ENCODE peak calls at places on chromosomes 13 and 19, in four cellular contexts. One of them, this sample, is unnamed.

GRCh38 chr13:42532561-42533335 is 41.2 kb upstream of the TNFSF11 start:
- DNase-seq in mesothelial cell of epicardium: no peak
- DNase-seq in HFF-Myc: no peak
- DNase-seq in omental fat pad: no peak
- DNase-seq in this sample: no peak

GRCh38 chr19:55196803-55197202 is 12.5 kb downstream of the PTPRH start:
- DNase-seq in omental fat pad: no peak
- DNase-seq in HFF-Myc: no peak
- DNase-seq in mesothelial cell of epicardium: no peak
- DNase-seq in this sample: no peak

GRCh38 chr13:109874921-109875454 is 88.6 kb upstream of the IRS2 start:
- DNase-seq in omental fat pad: no peak
- DNase-seq in HFF-Myc: no peak
- DNase-seq in mesothelial cell of epicardium: no peak
- DNase-seq in this sample: no peak

GRCh38 chr13:51957377-51958216 is 53.7 kb downstream of the ATP7B start:
- DNase-seq in omental fat pad: no peak
- DNase-seq in HFF-Myc: no peak
- DNase-seq in mesothelial cell of epicardium: no peak
- DNase-seq in this sample: no peak

GRCh38 chr19:28023064-28023463 is 1189.9 kb downstream of the UQCRFS1 start:
- DNase-seq in mesothelial cell of epicardium: no peak
- DNase-seq in HFF-Myc: no peak
- DNase-seq in omental fat pad: no peak
- DNase-seq in this sample: no peak

GRCh38 chr19:35885225-35885624 is 15.1 kb downstream of the NFKBID start:
- DNase-seq in mesothelial cell of epicardium: no peak
- DNase-seq in omental fat pad: no peak
- DNase-seq in HFF-Myc: no peak
- DNase-seq in this sample: no peak

GRCh38 chr19:31338069-31338767 is 11.0 kb downstream of the TSHZ3 start:
- DNase-seq in HFF-Myc: no peak
- DNase-seq in omental fat pad: no peak
- DNase-seq in mesothelial cell of epicardium: no peak
- DNase-seq in this sample: peak

GRCh38 chr19:4343845-4344713 is 717 bp downstream of the MPND start:
- DNase-seq in omental fat pad: no peak
- DNase-seq in HFF-Myc: no peak
- DNase-seq in mesothelial cell of epicardium: no peak
- DNase-seq in this sample: no peak

GRCh38 chr13:30792257-30793000 is 57.1 kb downstream of the ALOX5AP start:
- DNase-seq in omental fat pad: no peak
- DNase-seq in HFF-Myc: peak
- DNase-seq in mesothelial cell of epicardium: no peak
- DNase-seq in this sample: no peak

GRCh38 chr19:14677464-14677863 is 2.8 kb upstream of the ADGRE3 start:
- DNase-seq in mesothelial cell of epicardium: no peak
- DNase-seq in omental fat pad: no peak
- DNase-seq in HFF-Myc: no peak
- DNase-seq in this sample: no peak

GRCh38 chr13:28574617-28575142 is 79.8 kb upstream of the FLT1 start:
- DNase-seq in omental fat pad: no peak
- DNase-seq in HFF-Myc: peak
- DNase-seq in mesothelial cell of epicardium: no peak
- DNase-seq in this sample: no peak

GRCh38 chr19:4229179-4229931 is at the start of gene EBI3:
- DNase-seq in HFF-Myc: no peak
- DNase-seq in mesothelial cell of epicardium: no peak
- DNase-seq in omental fat pad: no peak
- DNase-seq in this sample: peak

GRCh38 chr19:18948075-18948975 is 7.3 kb upstream of the HOMER3 start:
- DNase-seq in mesothelial cell of epicardium: no peak
- DNase-seq in HFF-Myc: no peak
- DNase-seq in omental fat pad: no peak
- DNase-seq in this sample: no peak

GRCh38 chr19:32041681-32042292 is 303.6 kb upstream of the ZNF507 start:
- DNase-seq in mesothelial cell of epicardium: peak
- DNase-seq in HFF-Myc: no peak
- DNase-seq in omental fat pad: no peak
- DNase-seq in this sample: peak

GRCh38 chr19:33530261-33530660 is 8.7 kb upstream of the PEPD start:
- DNase-seq in mesothelial cell of epicardium: no peak
- DNase-seq in HFF-Myc: no peak
- DNase-seq in omental fat pad: no peak
- DNase-seq in this sample: no peak

GRCh38 chr19:14089662-14090508 is 666 bp downstream of the SAMD1 start:
- DNase-seq in mesothelial cell of epicardium: peak
- DNase-seq in HFF-Myc: no peak
- DNase-seq in omental fat pad: no peak
- DNase-seq in this sample: peak

GRCh38 chr19:45547965-45548609 is 36.5 kb downstream of the OPA3 start:
- DNase-seq in omental fat pad: no peak
- DNase-seq in mesothelial cell of epicardium: no peak
- DNase-seq in HFF-Myc: no peak
- DNase-seq in this sample: no peak

GRCh38 chr13:29908411-29908810 is 58.0 kb upstream of the UBL3 start:
- DNase-seq in mesothelial cell of epicardium: no peak
- DNase-seq in HFF-Myc: peak
- DNase-seq in omental fat pad: no peak
- DNase-seq in this sample: no peak

GRCh38 chr13:112489199-112489598 is 98.8 kb downstream of the TUBGCP3 start:
- DNase-seq in HFF-Myc: no peak
- DNase-seq in mesothelial cell of epicardium: no peak
- DNase-seq in omental fat pad: no peak
- DNase-seq in this sample: no peak

GRCh38 chr13:94224670-94225069 is 254.8 kb downstream of the DCT start:
- DNase-seq in omental fat pad: no peak
- DNase-seq in HFF-Myc: no peak
- DNase-seq in mesothelial cell of epicardium: no peak
- DNase-seq in this sample: no peak
- TF ChIP-seq CTCF in omental fat pad: no peak
- TF ChIP-seq CTCF in HFF-Myc: no peak
- TF ChIP-seq CTCF in mesothelial cell of epicardium: no peak
- TF ChIP-seq CTCF in this sample: no peak

GRCh38 chr19:52541608-52542007 is 14.1 kb downstream of the ZNF808 start:
- DNase-seq in HFF-Myc: no peak
- DNase-seq in mesothelial cell of epicardium: no peak
- DNase-seq in omental fat pad: no peak
- DNase-seq in this sample: no peak

GRCh38 chr19:52533901-52534300 is 6.4 kb downstream of the ZNF808 start:
- DNase-seq in mesothelial cell of epicardium: no peak
- DNase-seq in HFF-Myc: no peak
- DNase-seq in omental fat pad: no peak
- DNase-seq in this sample: no peak

GRCh38 chr19:52532480-52532879 is 5.0 kb downstream of the ZNF808 start:
- DNase-seq in omental fat pad: no peak
- DNase-seq in HFF-Myc: no peak
- DNase-seq in mesothelial cell of epicardium: no peak
- DNase-seq in this sample: no peak

GRCh38 chr19:52535831-52536800 is 8.6 kb downstream of the ZNF808 start:
- DNase-seq in omental fat pad: peak
- DNase-seq in mesothelial cell of epicardium: peak
- DNase-seq in HFF-Myc: peak
- DNase-seq in this sample: peak
- TF ChIP-seq CTCF in omental fat pad: no peak
- TF ChIP-seq CTCF in mesothelial cell of epicardium: peak
- TF ChIP-seq CTCF in HFF-Myc: no peak
- TF ChIP-seq CTCF in this sample: no peak

GRCh38 chr13:36086117-36086516 is 45.1 kb downstream of the DCLK1 start:
- DNase-seq in omental fat pad: no peak
- DNase-seq in HFF-Myc: no peak
- DNase-seq in mesothelial cell of epicardium: no peak
- DNase-seq in this sample: no peak
- TF ChIP-seq CTCF in omental fat pad: no peak
- TF ChIP-seq CTCF in HFF-Myc: no peak
- TF ChIP-seq CTCF in mesothelial cell of epicardium: no peak
- TF ChIP-seq CTCF in this sample: no peak

GRCh38 chr19:43759515-43759914 is 4.8 kb upstream of the SMG9 start:
- DNase-seq in HFF-Myc: peak
- DNase-seq in omental fat pad: no peak
- DNase-seq in mesothelial cell of epicardium: no peak
- DNase-seq in this sample: no peak
- TF ChIP-seq CTCF in HFF-Myc: peak
- TF ChIP-seq CTCF in omental fat pad: no peak
- TF ChIP-seq CTCF in mesothelial cell of epicardium: no peak
- TF ChIP-seq CTCF in this sample: peak

GRCh38 chr19:12982648-12983047 is 12.6 kb upstream of the NFIX start:
- DNase-seq in mesothelial cell of epicardium: no peak
- DNase-seq in HFF-Myc: no peak
- DNase-seq in omental fat pad: no peak
- DNase-seq in this sample: no peak

GRCh38 chr19:12984143-12984627 is 11.1 kb upstream of the NFIX start:
- DNase-seq in HFF-Myc: no peak
- DNase-seq in mesothelial cell of epicardium: no peak
- DNase-seq in omental fat pad: no peak
- DNase-seq in this sample: no peak

GRCh38 chr19:12984683-12985048 is 10.6 kb upstream of the NFIX start:
- DNase-seq in mesothelial cell of epicardium: no peak
- DNase-seq in omental fat pad: no peak
- DNase-seq in HFF-Myc: no peak
- DNase-seq in this sample: no peak

GRCh38 chr19:12983561-12984142 is 11.6 kb upstream of the NFIX start:
- DNase-seq in mesothelial cell of epicardium: peak
- DNase-seq in omental fat pad: peak
- DNase-seq in HFF-Myc: no peak
- DNase-seq in this sample: peak

GRCh38 chr19:12983091-12983490 is 12.2 kb upstream of the NFIX start:
- DNase-seq in mesothelial cell of epicardium: no peak
- DNase-seq in HFF-Myc: no peak
- DNase-seq in omental fat pad: no peak
- DNase-seq in this sample: no peak
- TF ChIP-seq CTCF in mesothelial cell of epicardium: no peak
- TF ChIP-seq CTCF in HFF-Myc: no peak
- TF ChIP-seq CTCF in omental fat pad: no peak
- TF ChIP-seq CTCF in this sample: no peak

GRCh38 chr19:11659612-11660011 is 62.3 kb downstream of the ZNF627 start:
- DNase-seq in HFF-Myc: no peak
- DNase-seq in omental fat pad: no peak
- DNase-seq in mesothelial cell of epicardium: no peak
- DNase-seq in this sample: no peak
- TF ChIP-seq CTCF in HFF-Myc: no peak
- TF ChIP-seq CTCF in omental fat pad: no peak
- TF ChIP-seq CTCF in mesothelial cell of epicardium: no peak
- TF ChIP-seq CTCF in this sample: peak

GRCh38 chr19:47491358-47492136 is 7.5 kb upstream of the KPTN start:
- DNase-seq in mesothelial cell of epicardium: no peak
- DNase-seq in HFF-Myc: no peak
- DNase-seq in omental fat pad: no peak
- DNase-seq in this sample: no peak

GRCh38 chr19:47492137-47492533 is 8.1 kb upstream of the KPTN start:
- DNase-seq in omental fat pad: no peak
- DNase-seq in HFF-Myc: no peak
- DNase-seq in mesothelial cell of epicardium: no peak
- DNase-seq in this sample: no peak

GRCh38 chr19:47493378-47494210 is 9.6 kb upstream of the KPTN start:
- DNase-seq in HFF-Myc: no peak
- DNase-seq in omental fat pad: no peak
- DNase-seq in mesothelial cell of epicardium: no peak
- DNase-seq in this sample: no peak

GRCh38 chr19:47494211-47494547 is 10.2 kb upstream of the KPTN start:
- DNase-seq in omental fat pad: no peak
- DNase-seq in mesothelial cell of epicardium: no peak
- DNase-seq in HFF-Myc: no peak
- DNase-seq in this sample: no peak

DNA sequence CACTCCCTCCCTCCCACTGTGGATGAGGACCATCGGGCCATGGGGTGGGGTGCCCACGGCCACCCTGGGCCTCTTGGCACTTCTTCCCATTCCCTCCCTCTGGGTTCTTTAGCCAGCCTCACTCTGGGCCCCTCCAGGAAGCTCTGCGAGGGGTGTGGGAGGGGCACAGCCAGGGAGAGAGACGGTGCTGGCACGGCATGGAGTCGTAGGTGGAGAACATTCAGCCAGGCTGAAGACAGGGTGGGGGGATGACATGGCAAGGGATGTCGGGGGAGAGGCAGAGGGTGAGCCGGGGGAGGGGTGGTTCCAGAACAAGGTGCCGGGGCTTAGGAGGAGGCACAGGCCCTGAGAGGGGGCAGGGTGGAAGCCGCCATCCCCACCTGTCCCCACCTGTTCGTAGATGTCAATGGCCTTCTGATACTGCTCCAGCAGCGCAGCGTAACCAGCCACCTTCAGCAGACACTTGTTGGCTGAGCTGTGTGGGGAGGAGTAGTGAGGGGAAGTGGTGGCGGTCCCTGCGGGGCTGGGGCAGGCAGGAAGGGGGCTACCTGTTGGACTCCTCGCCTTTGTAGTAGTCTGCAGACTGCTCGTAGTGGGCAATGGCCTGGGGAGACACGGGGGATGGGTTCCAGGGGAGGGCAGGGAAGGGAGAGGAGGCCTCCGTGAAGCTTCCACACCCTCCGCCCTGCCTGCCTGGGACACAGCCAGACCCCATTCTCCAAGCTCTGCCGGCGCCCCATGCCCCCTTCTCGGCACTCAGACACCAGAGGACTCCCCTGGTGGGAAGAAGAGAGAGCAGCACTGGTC is 8.8 kb upstream of the KPTN start:
- DNase-seq in mesothelial cell of epicardium: no peak
- DNase-seq in omental fat pad: no peak
- DNase-seq in HFF-Myc: no peak
- DNase-seq in this sample: no peak
- TF ChIP-seq CTCF in mesothelial cell of epicardium: no peak
- TF ChIP-seq CTCF in omental fat pad: no peak
- TF ChIP-seq CTCF in HFF-Myc: no peak
- TF ChIP-seq CTCF in this sample: no peak

GRCh38 chr19:1230585-1231489 is 7.0 kb downstream of the CBARP start:
- DNase-seq in HFF-Myc: no peak
- DNase-seq in mesothelial cell of epicardium: no peak
- DNase-seq in omental fat pad: no peak
- DNase-seq in this sample: no peak
- TF ChIP-seq CTCF in HFF-Myc: no peak
- TF ChIP-seq CTCF in mesothelial cell of epicardium: no peak
- TF ChIP-seq CTCF in omental fat pad: no peak
- TF ChIP-seq CTCF in this sample: no peak